ENCODE peak calls at places on chromosomes 13 and 19, in seven cellular contexts. C is activated CD4-positive, CD25-positive, alpha-beta regulatory T cell; X is SW480; N is hypothalamus; A is stimulated activated naive B cell treated with anti-CD40 and anti-IgM and Interleukin-4, amounts not matched to agents 10 μg/mL and 1 μg/mL and 100 μg/mL, for 72 hours; I is NCI-H1092 treated with DMSO at 0.1 percent for 48 hours; H is breast epithelium. T is an unnamed sample.

GRCh38 chr13:39038569-39038898 is 278 bp downstream of the NHLRC3 start:
- DNase-seq in C (peak), X (peak), N (no peak), A (peak), I (peak), H (no peak), T (peak)

GRCh38 chr19:41144403-41144802 is 30.2 kb downstream of the CYP2F1 start:
- DNase-seq in C (peak), X (peak), N (peak), A (peak), I (peak), H (peak), T (peak)

GRCh38 chr19:28288850-28289249 is 924.1 kb downstream of the UQCRFS1 start:
- DNase-seq in C (no peak), X (no peak), N (no peak), A (no peak), I (no peak), H (no peak), T (no peak)

GRCh38 chr19:16772841-16773240 is 53.2 kb downstream of the NWD1 start:
- DNase-seq in C (no peak), X (no peak), N (no peak), A (no peak), I (no peak), H (no peak), T (no peak)

GRCh38 chr13:29573190-29573589 is 22.3 kb downstream of the SLC7A1 start:
- DNase-seq in C (no peak), X (no peak), N (peak), A (no peak), I (peak), H (no peak), T (peak)

GRCh38 chr13:32650705-32651311 is 64.6 kb downstream of the PDS5B start:
- DNase-seq in C (peak), X (peak), N (peak), A (peak), I (peak), H (no peak), T (peak)

GRCh38 chr19:39595950-39596349 is 6.4 kb upstream of the LGALS13 start:
- DNase-seq in C (no peak), X (peak), N (no peak), A (no peak), I (no peak), H (no peak), T (no peak)

GRCh38 chr13:32022292-32022691 is 9.3 kb upstream of the FRY start:
- DNase-seq in C (no peak), X (no peak), N (no peak), A (no peak), I (no peak), H (no peak), T (peak)

GRCh38 chr19:639251-640155 is at the start of gene FGF22:
- DNase-seq in C (peak), X (peak), N (peak), A (peak), I (peak), H (peak), T (peak)

GRCh38 chr13:70623260-70623659 is 515.0 kb upstream of the KLHL1 start:
- DNase-seq in C (no peak), X (peak), N (no peak), A (no peak), I (peak), H (no peak), T (peak)

GRCh38 chr19:17266589-17266974 is 661 bp upstream of the BABAM1 start:
- DNase-seq in C (no peak), X (no peak), N (peak), A (no peak), I (no peak), H (no peak), T (no peak)

GRCh38 chr13:76009491-76009890 is 373.4 kb downstream of the LMO7 start:
- DNase-seq in C (no peak), X (peak), N (no peak), A (no peak), I (no peak), H (no peak), T (peak)

GRCh38 chr13:31965361-31966066 is 66.1 kb upstream of the FRY start:
- DNase-seq in C (no peak), X (no peak), N (no peak), A (peak), I (no peak), H (no peak), T (peak)

GRCh38 chr13:32414580-32414979 is 13.3 kb downstream of the N4BP2L1 start:
- DNase-seq in C (no peak), X (no peak), N (no peak), A (no peak), I (no peak), H (no peak), T (no peak)

GRCh38 chr13:59112375-59112774 is 1051.4 kb downstream of the DIAPH3 start:
- DNase-seq in C (no peak), X (no peak), N (peak), A (no peak), I (no peak), H (no peak), T (no peak)

GRCh38 chr13:42215578-42216421 is 56.2 kb upstream of the AKAP11 start:
- DNase-seq in C (no peak), X (peak), N (no peak), A (no peak), I (peak), H (no peak), T (peak)

GRCh38 chr13:87355451-87355850 is 315.7 kb upstream of the SLITRK5 start:
- DNase-seq in C (no peak), X (no peak), N (no peak), A (no peak), I (no peak), H (no peak), T (no peak)

GRCh38 chr19:13748169-13748884 is 16.0 kb upstream of the MRI1 start:
- DNase-seq in C (no peak), X (peak), N (no peak), A (no peak), I (no peak), H (no peak), T (peak)

GRCh38 chr13:51929699-51930098 is 67.9 kb downstream of the CCDC70 start:
- DNase-seq in C (no peak), X (no peak), N (no peak), A (no peak), I (no peak), H (no peak), T (no peak)

GRCh38 chr19:24060687-24061356 is 26.2 kb upstream of the ZNF254 start:
- DNase-seq in C (no peak), X (no peak), N (no peak), A (no peak), I (no peak), H (no peak), T (no peak)

GRCh38 chr19:16660763-16661479 is at the start of gene TMEM38A:
- DNase-seq in C (peak), X (peak), N (peak), A (peak), I (peak), H (peak), T (peak)

GRCh38 chr19:33883869-33884519 is 87.3 kb downstream of the KCTD15 start:
- DNase-seq in C (no peak), X (no peak), N (no peak), A (no peak), I (no peak), H (peak), T (no peak)

GRCh38 chr19:45179063-45179847 is 671 bp downstream of the BLOC1S3 start:
- DNase-seq in C (no peak), X (no peak), N (no peak), A (peak), I (no peak), H (no peak), T (peak)

GRCh38 chr19:23415561-23416191 is 20.4 kb upstream of the ZNF91 start:
- DNase-seq in C (no peak), X (peak), N (no peak), A (no peak), I (peak), H (no peak), T (no peak)

GRCh38 chr19:4077800-4078683 is 11.3 kb upstream of the ZBTB7A start:
- DNase-seq in C (no peak), X (no peak), N (peak), A (peak), I (no peak), H (peak), T (peak)

GRCh38 chr19:55603581-55604292 is 1.7 kb upstream of the ZNF865 start:
- DNase-seq in C (no peak), X (no peak), N (no peak), A (no peak), I (no peak), H (no peak), T (no peak)

GRCh38 chr19:294819-295686 is 3.9 kb upstream of the PLPP2 start:
- DNase-seq in C (peak), X (peak), N (no peak), A (peak), I (peak), H (peak), T (peak)